ENCODE peak calls at places on chromosome 17, in seven cellular contexts. C, I, F, O, V, G and Q are unnamed samples.

GRCh38 chr17:78343099-78343432 is 16.8 kb downstream of the SOCS3 start:
- DNase-seq in C (no peak), I (peak), F (peak), O (peak), V (no peak), G (no peak), Q (no peak)

GRCh38 chr17:75181608-75182318 is 996 bp downstream of the SUMO2 start:
- DNase-seq in C (no peak), I (no peak), F (no peak), O (no peak), V (peak), G (peak), Q (peak)

GRCh38 chr17:81057079-81057730 is 22.3 kb downstream of the BAIAP2 start:
- DNase-seq in C (peak), I (no peak), F (peak), O (no peak), V (no peak), G (no peak), Q (no peak)

GRCh38 chr17:19372439-19372838 is 5.9 kb upstream of the MAPK7 start:
- DNase-seq in C (no peak), I (no peak), F (no peak), O (no peak), V (no peak), G (no peak), Q (no peak)

GRCh38 chr17:76715462-76715830 is 4.7 kb upstream of the MXRA7 start:
- DNase-seq in C (no peak), I (no peak), F (no peak), O (no peak), V (no peak), G (no peak), Q (no peak)

GRCh38 chr17:41065829-41066624 is at the start of gene KRTAP2-4:
- DNase-seq in C (no peak), I (no peak), F (peak), O (no peak), V (no peak), G (no peak), Q (no peak)

GRCh38 chr17:8315740-8316217 is 5.7 kb downstream of the ARHGEF15 start:
- DNase-seq in C (no peak), I (no peak), F (no peak), O (no peak), V (no peak), G (no peak), Q (no peak)

GRCh38 chr17:48048321-48049140 is at the start of gene NFE2L1:
- DNase-seq in C (peak), I (peak), F (peak), O (peak), V (no peak), G (no peak), Q (peak)

GRCh38 chr17:51085150-51085805 is 35.4 kb downstream of the SPAG9 start:
- DNase-seq in C (no peak), I (no peak), F (no peak), O (no peak), V (no peak), G (no peak), Q (no peak)

GRCh38 chr17:43576563-43577229 is 30.6 kb upstream of the ETV4 start:
- DNase-seq in C (peak), I (peak), F (peak), O (no peak), V (peak), G (peak), Q (peak)